ENCODE peak calls at places on chromosomes 5 and 9, in four cellular contexts. One of them, this sample, is unnamed.
A peak's percentile ranks its signal among the peaks of the same experiment; 100 is the strongest.

GRCh38 chr9:78777747-78778146 is 480.8 kb downstream of the PSAT1 start:
- DNase-seq in mesothelial cell of epicardium: no peak
- DNase-seq in suprapubic skin: no peak
- DNase-seq in CD4-positive, alpha-beta T cell: no peak
- DNase-seq in this sample: no peak

GRCh38 chr9:115296831-115297565 is 179.0 kb upstream of the TNC start:
- DNase-seq in suprapubic skin: no peak
- DNase-seq in mesothelial cell of epicardium: no peak
- DNase-seq in CD4-positive, alpha-beta T cell: no peak
- DNase-seq in this sample: no peak

GRCh38 chr9:111878946-111879345 is 17.7 kb upstream of the UGCG start:
- DNase-seq in mesothelial cell of epicardium: no peak
- DNase-seq in CD4-positive, alpha-beta T cell: no peak
- DNase-seq in suprapubic skin: no peak
- DNase-seq in this sample: no peak

GRCh38 chr9:109906766-109907382 is 126.9 kb downstream of the PALM2AKAP2 start:
- DNase-seq in mesothelial cell of epicardium: no peak
- DNase-seq in suprapubic skin: no peak
- DNase-seq in CD4-positive, alpha-beta T cell: no peak
- DNase-seq in this sample: no peak

GRCh38 chr5:103829585-103829984 is 267.0 kb upstream of the NUDT12 start:
- DNase-seq in suprapubic skin: no peak
- DNase-seq in CD4-positive, alpha-beta T cell: no peak
- DNase-seq in mesothelial cell of epicardium: no peak
- DNase-seq in this sample: no peak

GRCh38 chr5:138095100-138095907 is 11.5 kb downstream of the WNT8A start:
- DNase-seq in mesothelial cell of epicardium: no peak
- DNase-seq in CD4-positive, alpha-beta T cell: no peak
- DNase-seq in suprapubic skin: no peak
- DNase-seq in this sample: no peak

GRCh38 chr9:100216178-100216787 is 117.2 kb downstream of the INVS start:
- DNase-seq in suprapubic skin: no peak
- DNase-seq in mesothelial cell of epicardium: no peak
- DNase-seq in CD4-positive, alpha-beta T cell: peak; percentile 28
- DNase-seq in this sample: no peak

GRCh38 chr9:16309350-16310271 is 560.9 kb downstream of the BNC2 start:
- DNase-seq in mesothelial cell of epicardium: no peak
- DNase-seq in suprapubic skin: no peak
- DNase-seq in CD4-positive, alpha-beta T cell: no peak
- DNase-seq in this sample: no peak

GRCh38 chr5:132489871-132490483 is 596 bp downstream of the IRF1 start:
- DNase-seq in suprapubic skin: peak; percentile 84
- DNase-seq in mesothelial cell of epicardium: no peak
- DNase-seq in CD4-positive, alpha-beta T cell: peak; percentile 63
- DNase-seq in this sample: no peak

GRCh38 chr9:104256031-104256709 is 162.1 kb downstream of the SMC2 start:
- DNase-seq in CD4-positive, alpha-beta T cell: no peak
- DNase-seq in mesothelial cell of epicardium: no peak
- DNase-seq in suprapubic skin: no peak
- DNase-seq in this sample: no peak

GRCh38 chr5:10310073-10310779 is 2.5 kb upstream of the CMBL start:
- DNase-seq in suprapubic skin: no peak
- DNase-seq in CD4-positive, alpha-beta T cell: no peak
- DNase-seq in mesothelial cell of epicardium: no peak
- DNase-seq in this sample: no peak

GRCh38 chr5:52993367-52993766 is 4.2 kb downstream of the ITGA2 start:
- DNase-seq in suprapubic skin: no peak
- DNase-seq in mesothelial cell of epicardium: no peak
- DNase-seq in CD4-positive, alpha-beta T cell: no peak
- DNase-seq in this sample: no peak

GRCh38 chr9:137320555-137321384 is 18.7 kb upstream of the NRARP start:
- DNase-seq in mesothelial cell of epicardium: peak; percentile 18
- DNase-seq in suprapubic skin: no peak
- DNase-seq in CD4-positive, alpha-beta T cell: no peak
- DNase-seq in this sample: no peak

GRCh38 chr9:3526903-3527652 is 1.3 kb upstream of the RFX3 start:
- DNase-seq in mesothelial cell of epicardium: no peak
- DNase-seq in CD4-positive, alpha-beta T cell: no peak
- DNase-seq in suprapubic skin: peak; percentile 64
- DNase-seq in this sample: no peak

GRCh38 chr5:109352024-109352423 is 57.8 kb downstream of the PJA2 start:
- DNase-seq in mesothelial cell of epicardium: no peak
- DNase-seq in CD4-positive, alpha-beta T cell: no peak
- DNase-seq in suprapubic skin: no peak
- DNase-seq in this sample: no peak

GRCh38 chr9:124267271-124267807 is 9.6 kb downstream of the NEK6 start:
- DNase-seq in suprapubic skin: no peak
- DNase-seq in mesothelial cell of epicardium: no peak
- DNase-seq in CD4-positive, alpha-beta T cell: no peak
- DNase-seq in this sample: no peak

GRCh38 chr5:146448783-146449519 is 1.8 kb downstream of the TCERG1 start:
- DNase-seq in mesothelial cell of epicardium: no peak
- DNase-seq in suprapubic skin: no peak
- DNase-seq in CD4-positive, alpha-beta T cell: no peak
- DNase-seq in this sample: no peak

GRCh38 chr5:169153405-169153804 is 147.5 kb downstream of the SLIT3 start:
- DNase-seq in CD4-positive, alpha-beta T cell: no peak
- DNase-seq in mesothelial cell of epicardium: no peak
- DNase-seq in suprapubic skin: no peak
- DNase-seq in this sample: no peak

GRCh38 chr9:127972316-127972871 is 8.4 kb downstream of the EEIG1 start:
- DNase-seq in suprapubic skin: no peak
- DNase-seq in CD4-positive, alpha-beta T cell: no peak
- DNase-seq in mesothelial cell of epicardium: no peak
- DNase-seq in this sample: no peak

GRCh38 chr5:62572918-62573514 is 5.6 kb upstream of the LRRC70 start:
- DNase-seq in suprapubic skin: no peak
- DNase-seq in CD4-positive, alpha-beta T cell: no peak
- DNase-seq in mesothelial cell of epicardium: no peak
- DNase-seq in this sample: no peak
- TF ChIP-seq CTCF in suprapubic skin: no peak
- TF ChIP-seq CTCF in CD4-positive, alpha-beta T cell: no peak
- TF ChIP-seq CTCF in mesothelial cell of epicardium: no peak
- TF ChIP-seq CTCF in this sample: no peak

GRCh38 chr5:116032991-116033390 is 719 bp downstream of the ARL14EPL start:
- DNase-seq in CD4-positive, alpha-beta T cell: no peak
- DNase-seq in suprapubic skin: no peak
- DNase-seq in mesothelial cell of epicardium: no peak
- DNase-seq in this sample: no peak

GRCh38 chr5:116037236-116037822 is 5.1 kb downstream of the ARL14EPL start:
- DNase-seq in suprapubic skin: no peak
- DNase-seq in mesothelial cell of epicardium: no peak
- DNase-seq in CD4-positive, alpha-beta T cell: no peak
- DNase-seq in this sample: no peak

GRCh38 chr5:116035123-116035522 is 2.9 kb downstream of the ARL14EPL start:
- DNase-seq in mesothelial cell of epicardium: no peak
- DNase-seq in CD4-positive, alpha-beta T cell: no peak
- DNase-seq in suprapubic skin: no peak
- DNase-seq in this sample: no peak

GRCh38 chr5:116032094-116032517 is at the start of gene ARL14EPL:
- DNase-seq in mesothelial cell of epicardium: no peak
- DNase-seq in CD4-positive, alpha-beta T cell: no peak
- DNase-seq in suprapubic skin: no peak
- DNase-seq in this sample: no peak
- TF ChIP-seq CTCF in mesothelial cell of epicardium: no peak
- TF ChIP-seq CTCF in CD4-positive, alpha-beta T cell: no peak
- TF ChIP-seq CTCF in suprapubic skin: no peak
- TF ChIP-seq CTCF in this sample: peak; percentile 76

DNA sequence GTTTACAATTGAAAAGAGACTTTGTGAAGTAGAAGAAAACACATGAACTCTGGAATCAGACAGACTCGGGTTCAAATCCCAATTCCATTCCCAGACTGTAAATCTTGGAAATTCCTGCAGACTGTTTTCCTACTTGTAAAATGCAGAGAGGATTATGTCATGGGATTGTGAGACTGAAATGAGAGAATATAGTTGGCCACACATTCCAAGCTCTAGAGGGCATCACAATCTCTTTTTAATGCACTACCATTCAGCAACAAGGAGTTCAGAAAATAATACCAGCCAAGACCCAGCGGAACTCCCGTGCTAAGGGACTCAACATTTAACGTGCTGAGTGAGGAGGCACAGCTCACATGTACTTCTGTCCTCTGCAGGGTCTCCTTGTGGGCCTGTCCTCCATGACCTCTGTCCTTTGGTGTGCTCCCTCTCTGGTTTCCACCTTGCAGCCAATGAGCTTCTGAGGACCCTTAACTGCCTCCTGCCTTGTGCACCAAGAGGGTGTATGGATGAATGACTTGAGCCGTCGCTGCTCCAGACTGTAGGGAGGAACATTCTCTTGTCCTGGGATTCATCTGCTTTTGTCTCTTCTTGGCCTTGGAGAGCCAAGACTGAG is 263.5 kb downstream of the NTRK2 start:
- DNase-seq in suprapubic skin: no peak
- DNase-seq in mesothelial cell of epicardium: no peak
- DNase-seq in CD4-positive, alpha-beta T cell: no peak
- DNase-seq in this sample: no peak
- TF ChIP-seq CTCF in suprapubic skin: no peak
- TF ChIP-seq CTCF in mesothelial cell of epicardium: no peak
- TF ChIP-seq CTCF in CD4-positive, alpha-beta T cell: no peak
- TF ChIP-seq CTCF in this sample: peak; percentile 72

GRCh38 chr9:95505676-95506437 is 10.9 kb downstream of the PTCH1 start:
- DNase-seq in mesothelial cell of epicardium: no peak
- DNase-seq in suprapubic skin: no peak
- DNase-seq in CD4-positive, alpha-beta T cell: peak; percentile 33
- DNase-seq in this sample: no peak

GRCh38 chr9:95507456-95508241 is 9.1 kb downstream of the PTCH1 start:
- DNase-seq in CD4-positive, alpha-beta T cell: peak; percentile 22
- DNase-seq in mesothelial cell of epicardium: no peak
- DNase-seq in suprapubic skin: peak; percentile 72
- DNase-seq in this sample: no peak

GRCh38 chr9:95506438-95506691 is 10.4 kb downstream of the PTCH1 start:
- DNase-seq in suprapubic skin: no peak
- DNase-seq in mesothelial cell of epicardium: no peak
- DNase-seq in CD4-positive, alpha-beta T cell: no peak
- DNase-seq in this sample: no peak

GRCh38 chr9:95508242-95508967 is 8.4 kb downstream of the PTCH1 start:
- DNase-seq in mesothelial cell of epicardium: no peak
- DNase-seq in suprapubic skin: no peak
- DNase-seq in CD4-positive, alpha-beta T cell: peak; percentile 21
- DNase-seq in this sample: no peak

DNA sequence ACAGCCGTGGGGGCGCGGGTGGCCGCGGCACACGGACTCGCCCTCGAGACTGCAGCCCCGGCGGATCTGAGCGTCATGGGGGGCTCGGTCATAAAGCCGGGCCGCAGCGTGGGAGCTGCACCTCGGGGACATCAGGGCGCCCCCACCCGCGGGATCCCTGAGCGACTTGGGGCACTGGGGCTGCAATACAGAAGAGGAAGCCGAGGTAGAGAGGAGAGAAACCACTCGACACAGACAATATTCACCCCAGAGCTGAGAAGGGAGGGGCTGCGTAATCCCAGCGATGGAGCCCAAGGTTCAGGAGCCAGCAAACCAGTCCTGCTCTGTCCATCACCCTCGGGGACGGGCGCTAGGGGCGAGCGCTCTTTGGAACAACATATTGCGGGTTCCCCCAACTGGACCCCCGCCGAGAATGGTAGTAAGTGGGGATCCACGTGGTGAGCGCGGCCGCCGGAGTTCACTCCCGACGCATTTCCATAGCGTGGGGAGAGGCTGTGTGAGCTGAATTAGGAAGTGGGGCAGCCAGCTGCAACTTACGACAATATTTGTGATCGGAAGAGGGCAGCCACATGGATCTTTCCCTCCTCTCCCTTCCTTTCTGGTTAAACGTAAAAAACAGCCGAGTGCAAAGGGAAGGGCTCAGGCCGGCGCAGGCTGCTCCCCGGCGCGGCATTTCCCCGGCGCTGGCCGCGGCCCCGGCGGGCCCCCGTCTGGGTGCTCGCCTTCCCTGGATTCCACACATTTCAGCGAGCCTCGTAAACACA is 9.9 kb downstream of the PTCH1 start:
- DNase-seq in mesothelial cell of epicardium: no peak
- DNase-seq in CD4-positive, alpha-beta T cell: peak; percentile 33
- DNase-seq in suprapubic skin: peak; percentile 75
- DNase-seq in this sample: no peak
- TF ChIP-seq CTCF in mesothelial cell of epicardium: no peak
- TF ChIP-seq CTCF in CD4-positive, alpha-beta T cell: no peak
- TF ChIP-seq CTCF in suprapubic skin: no peak
- TF ChIP-seq CTCF in this sample: peak; percentile 56